ENCODE peak calls at places on chromosomes 12 and 14, in four cellular contexts. A is WTC11, M is HepG2, Z is GM12878. I is an unnamed sample.

GRCh38 chr14:105689722-105690121 is 163.3 kb downstream of the TMEM121 start:
- DNase-seq in A (no peak), M (no peak), Z (no peak), I (no peak)

GRCh38 chr12:115474525-115475353 is 790.8 kb upstream of the TBX3 start:
- DNase-seq in A (no peak), M (no peak), Z (no peak), I (no peak)

GRCh38 chr12:128365831-128366231 is 98.9 kb downstream of the TMEM132C start:
- DNase-seq in A (no peak), M (no peak), Z (no peak), I (no peak)

GRCh38 chr12:123942277-123942653 is 30.4 kb downstream of the CCDC92 start:
- DNase-seq in A (no peak), M (no peak), Z (no peak), I (no peak)

GRCh38 chr14:55386037-55386798 is 25.4 kb downstream of the ATG14 start:
- DNase-seq in A (no peak), M (no peak), Z (no peak), I (peak)

GRCh38 chr14:64919215-64919614 is 5.0 kb downstream of the CHURC1 start:
- DNase-seq in A (no peak), M (no peak), Z (no peak), I (no peak)

GRCh38 chr14:102630405-102630804 is 38.0 kb downstream of the RCOR1 start:
- DNase-seq in A (no peak), M (no peak), Z (no peak), I (peak)

GRCh38 chr14:76773188-76773885 is 12.1 kb downstream of the VASH1 start:
- DNase-seq in A (no peak), M (peak), Z (no peak), I (peak)

GRCh38 chr12:47194501-47194900 is 114.7 kb upstream of the AMIGO2 start:
- DNase-seq in A (no peak), M (no peak), Z (no peak), I (peak)

GRCh38 chr14:79074501-79074900 is 904.3 kb downstream of the NRXN3 start:
- DNase-seq in A (no peak), M (no peak), Z (no peak), I (no peak)

GRCh38 chr12:25482637-25483036 is 70.4 kb downstream of the LMNTD1 start:
- DNase-seq in A (no peak), M (no peak), Z (no peak), I (no peak)

GRCh38 chr12:68403711-68404110 is 71.5 kb upstream of the MDM1 start:
- DNase-seq in A (no peak), M (no peak), Z (no peak), I (no peak)

GRCh38 chr14:62696261-62696968 is 348.8 kb downstream of the KCNH5 start:
- DNase-seq in A (peak), M (peak), Z (no peak), I (no peak)

GRCh38 chr14:52513249-52513648 is 39.1 kb downstream of the TXNDC16 start:
- DNase-seq in A (no peak), M (no peak), Z (no peak), I (no peak)

GRCh38 chr14:73232984-73233383 is 4.3 kb upstream of the PAPLN start:
- DNase-seq in A (no peak), M (no peak), Z (no peak), I (no peak)

GRCh38 chr12:25262696-25263095 is 12.0 kb upstream of the KRAS start:
- DNase-seq in A (no peak), M (no peak), Z (no peak), I (no peak)

GRCh38 chr12:38886064-38886463 is 19.3 kb downstream of the CPNE8 start:
- DNase-seq in A (no peak), M (peak), Z (no peak), I (no peak)

GRCh38 chr14:24054324-24054641 is 2.5 kb downstream of the CARMIL3 start:
- DNase-seq in A (no peak), M (no peak), Z (no peak), I (no peak)

GRCh38 chr14:99478133-99478532 is 2.5 kb downstream of the SETD3 start:
- DNase-seq in A (no peak), M (no peak), Z (no peak), I (no peak)

GRCh38 chr14:99479160-99479902 is 1.3 kb downstream of the SETD3 start:
- DNase-seq in A (no peak), M (no peak), Z (no peak), I (no peak)

GRCh38 chr14:99481745-99482099 is 513 bp downstream of the CCNK start:
- DNase-seq in A (no peak), M (no peak), Z (no peak), I (peak)

GRCh38 chr14:99479903-99480855 is 480 bp downstream of the SETD3 start:
- DNase-seq in A (peak), M (peak), Z (no peak), I (peak)

DNA sequence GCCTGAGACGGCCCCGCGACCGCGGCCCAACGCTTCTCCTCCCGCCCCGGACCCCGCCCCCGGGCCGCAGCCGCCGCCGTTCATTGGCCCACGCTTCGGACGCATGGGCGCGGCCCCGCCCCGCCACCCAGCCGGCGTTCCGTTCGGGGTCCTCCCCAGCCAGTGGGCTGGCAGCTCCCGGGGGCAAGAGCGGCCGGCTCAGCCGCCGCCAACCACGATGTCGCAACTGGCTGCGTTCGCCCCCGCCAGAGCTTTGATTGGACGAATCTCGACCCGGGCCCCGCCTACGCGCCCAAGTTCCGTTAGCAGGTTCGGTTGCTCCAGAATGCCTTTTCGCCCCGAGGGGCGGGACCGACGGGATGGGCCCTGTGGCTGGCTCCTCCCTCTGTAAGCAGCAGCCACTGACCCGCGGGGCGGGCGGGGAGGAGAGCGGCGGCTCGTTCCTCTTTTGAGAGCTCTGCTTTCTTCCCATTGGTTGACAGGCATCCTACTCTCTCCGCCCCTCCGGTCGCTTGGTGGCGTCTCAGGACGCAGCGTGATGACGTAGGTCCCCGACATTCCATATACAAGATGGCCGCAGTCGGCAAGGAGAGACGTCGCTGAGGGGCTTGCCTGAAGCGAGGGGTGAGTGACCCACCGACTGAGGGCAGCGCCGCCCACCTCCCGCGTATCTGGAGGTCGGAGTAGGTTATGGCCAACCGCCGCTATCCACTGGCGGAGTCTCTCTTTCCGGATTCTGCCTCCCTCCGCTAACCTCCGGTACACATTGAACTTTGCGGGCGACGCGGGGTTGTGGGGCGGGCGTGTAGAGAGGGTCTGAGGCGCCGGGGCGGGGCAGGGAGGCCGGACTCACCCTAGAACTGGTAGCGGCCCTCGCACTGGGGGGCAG is at the start of the genes CCNK and SETD3:
- DNase-seq in A (peak), M (peak), Z (peak), I (peak)
- TF ChIP-seq CREM in A (peak), M (peak), Z (peak), I (peak)

GRCh38 chr12:113396828-113397496 is 6.7 kb downstream of the SDS start:
- DNase-seq in A (no peak), M (no peak), Z (no peak), I (no peak)
- TF ChIP-seq CREM in A (no peak), M (no peak), Z (no peak), I (no peak)

GRCh38 chr12:96714199-96714598 is 192.9 kb upstream of the NEDD1 start:
- DNase-seq in A (no peak), M (no peak), Z (no peak), I (no peak)
- TF ChIP-seq CREM in A (no peak), M (no peak), Z (no peak), I (no peak)

GRCh38 chr14:104509673-104510072 is 69.9 kb upstream of the C14orf180 start:
- DNase-seq in A (no peak), M (no peak), Z (no peak), I (peak)

GRCh38 chr14:104510794-104511611 is 68.6 kb upstream of the C14orf180 start:
- DNase-seq in A (no peak), M (no peak), Z (no peak), I (no peak)

GRCh38 chr14:104512061-104512460 is 67.5 kb upstream of the C14orf180 start:
- DNase-seq in A (no peak), M (no peak), Z (no peak), I (no peak)

GRCh38 chr14:104507443-104507842 is 72.1 kb upstream of the C14orf180 start:
- DNase-seq in A (no peak), M (no peak), Z (no peak), I (no peak)

GRCh38 chr14:104510216-104510615 is 69.3 kb upstream of the C14orf180 start:
- DNase-seq in A (no peak), M (no peak), Z (no peak), I (no peak)
- TF ChIP-seq CREM in A (no peak), M (no peak), Z (no peak), I (no peak)

DNA sequence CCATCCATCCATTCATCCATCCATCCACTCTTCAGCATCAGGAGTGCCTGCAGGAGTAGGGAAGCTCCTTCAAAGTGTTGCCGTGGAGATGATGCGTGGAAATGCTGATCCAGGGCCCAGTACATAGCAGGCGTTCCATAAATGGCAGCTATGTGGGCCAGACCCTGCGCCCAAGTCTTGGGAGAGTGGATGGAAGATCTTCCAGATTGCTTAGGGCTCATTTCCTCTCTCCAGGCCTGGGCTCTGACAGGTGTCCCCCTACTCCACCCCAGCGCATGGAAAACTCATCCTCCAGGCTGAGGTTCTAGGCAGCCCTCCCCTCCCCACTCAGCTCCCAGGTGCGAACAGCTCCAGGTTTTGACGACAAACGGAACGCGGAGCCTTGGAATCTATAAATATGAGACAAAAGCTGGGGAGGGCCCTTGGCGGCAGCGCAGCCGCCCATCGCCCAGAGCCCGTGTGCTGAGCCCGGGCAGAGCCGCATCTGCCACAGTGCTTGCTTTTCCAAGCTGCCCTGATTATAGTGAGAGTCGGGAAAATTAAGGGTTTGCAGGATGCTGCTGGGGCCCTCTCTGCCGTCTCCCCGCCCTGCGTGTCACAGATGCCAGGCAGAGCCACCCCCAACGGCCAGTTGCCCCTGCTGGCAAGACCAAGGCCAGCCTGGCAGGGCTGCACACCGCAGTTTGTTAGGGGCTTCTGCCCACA is 1.6 kb downstream of the BEGAIN start:
- DNase-seq in A (peak), M (no peak), Z (no peak), I (no peak)
- TF ChIP-seq CREM in A (no peak), M (no peak), Z (no peak), I (no peak)

GRCh38 chr12:116528498-116528897 is 30.7 kb upstream of the MAP1LC3B2 start:
- DNase-seq in A (no peak), M (no peak), Z (no peak), I (no peak)

GRCh38 chr12:116529048-116529447 is 30.1 kb upstream of the MAP1LC3B2 start:
- DNase-seq in A (no peak), M (peak), Z (no peak), I (no peak)

GRCh38 chr12:116529686-116530085 is 29.5 kb upstream of the MAP1LC3B2 start:
- DNase-seq in A (no peak), M (no peak), Z (no peak), I (no peak)

GRCh38 chr12:116525418-116526001 is 33.7 kb upstream of the MAP1LC3B2 start:
- DNase-seq in A (no peak), M (no peak), Z (no peak), I (no peak)

GRCh38 chr12:116528067-116528466 is 31.1 kb upstream of the MAP1LC3B2 start:
- DNase-seq in A (no peak), M (no peak), Z (no peak), I (no peak)
- TF ChIP-seq CREM in A (no peak), M (no peak), Z (no peak), I (no peak)